ENCODE peak calls at places on chromosome X, in four cellular contexts. One of them, this sample, is unnamed.

GRCh38 chrX:150357790-150358189 is 5.3 kb upstream of the MAMLD1 start:
- DNase-seq in astrocyte: no peak
- DNase-seq in ELR: no peak
- DNase-seq in AG08396: no peak
- DNase-seq in this sample: no peak

GRCh38 chrX:69045616-69046345 is 119.5 kb downstream of the PJA1 start:
- DNase-seq in astrocyte: no peak
- DNase-seq in ELR: no peak
- DNase-seq in AG08396: no peak
- DNase-seq in this sample: no peak

GRCh38 chrX:16612257-16612987 is 37.5 kb upstream of the S100G start:
- DNase-seq in astrocyte: no peak
- DNase-seq in ELR: no peak
- DNase-seq in AG08396: no peak
- DNase-seq in this sample: no peak

GRCh38 chrX:96684339-96685204 is at the start of gene DIAPH2:
- DNase-seq in astrocyte: peak; percentile 69
- DNase-seq in ELR: peak; percentile 83
- DNase-seq in AG08396: peak; percentile 66
- DNase-seq in this sample: peak; percentile 81

GRCh38 chrX:48958635-48959094 is 1.3 kb upstream of the OTUD5 start:
- DNase-seq in astrocyte: peak; percentile 42
- DNase-seq in ELR: peak; percentile 66
- DNase-seq in AG08396: peak; percentile 30
- DNase-seq in this sample: peak; percentile 53

GRCh38 chrX:146921204-146921603 is 106.7 kb upstream of the CXorf51A start:
- DNase-seq in astrocyte: no peak
- DNase-seq in ELR: no peak
- DNase-seq in AG08396: no peak
- DNase-seq in this sample: no peak

GRCh38 chrX:101430457-101431078 is 22.5 kb downstream of the HNRNPH2 start:
- DNase-seq in astrocyte: peak; percentile 55
- DNase-seq in ELR: peak; percentile 68
- DNase-seq in AG08396: no peak
- DNase-seq in this sample: no peak

GRCh38 chrX:9955506-9955905 is 11.7 kb upstream of the CLDN34 start:
- DNase-seq in astrocyte: peak; percentile 62
- DNase-seq in ELR: no peak
- DNase-seq in AG08396: peak; percentile 63
- DNase-seq in this sample: no peak

GRCh38 chrX:17377047-17377692 is 2.2 kb downstream of the NHS start:
- DNase-seq in astrocyte: peak; percentile 58
- DNase-seq in ELR: peak; percentile 76
- DNase-seq in AG08396: peak; percentile 38
- DNase-seq in this sample: no peak

GRCh38 chrX:14228611-14229010 is 198.9 kb upstream of the GEMIN8 start:
- DNase-seq in astrocyte: no peak
- DNase-seq in ELR: peak; percentile 12
- DNase-seq in AG08396: no peak
- DNase-seq in this sample: no peak